ENCODE peak calls at places on chromosome 5, in nine cellular contexts. Z, I, L, C, E, J, K, P and M are unnamed samples.

GRCh38 chr5:62093981-62094380 is 212.0 kb upstream of the KIF2A start:
- DNase-seq in L (peak; percentile 16), K (peak; percentile 76), J (peak; percentile 35), C (no peak), E (peak; percentile 2), P (no peak), Z (no peak), I (peak; percentile 53), M (no peak)

GRCh38 chr5:154308457-154309360 is 118.2 kb downstream of the GALNT10 start:
- DNase-seq in J (no peak), Z (no peak), L (peak; percentile 57), K (no peak), I (no peak), P (no peak), E (no peak), C (peak; percentile 77), M (no peak)

GRCh38 chr5:180860273-180860886 is 696 bp downstream of the ZFP62 start:
- DNase-seq in I (peak; percentile 64), P (peak; percentile 84), J (peak; percentile 74), E (peak; percentile 88), L (peak; percentile 44), K (no peak), Z (peak; percentile 27), C (no peak), M (peak; percentile 53)

GRCh38 chr5:92401492-92401891 is 1018.4 kb upstream of the ARRDC3 start:
- DNase-seq in I (no peak), E (peak; percentile 38), J (no peak), L (peak; percentile 45), Z (no peak), K (peak; percentile 10), P (no peak), C (no peak), M (no peak)

GRCh38 chr5:84724683-84725082 is 340.0 kb upstream of the EDIL3 start:
- DNase-seq in K (no peak), J (peak; percentile 35), Z (no peak), I (peak; percentile 42), E (no peak), L (peak; percentile 66), C (peak; percentile 29), P (no peak), M (no peak)

GRCh38 chr5:642481-642880 is 30.3 kb downstream of the CEP72 start:
- DNase-seq in Z (no peak), E (no peak), P (no peak), L (no peak), J (no peak), C (no peak), I (no peak), K (no peak), M (no peak)

GRCh38 chr5:79611046-79611829 is 1.0 kb upstream of the TENT2 start:
- DNase-seq in L (no peak), K (no peak), J (no peak), E (no peak), Z (no peak), C (no peak), P (no peak), I (no peak), M (no peak)

GRCh38 chr5:175878544-175879438 is 7.4 kb downstream of the CPLX2 start:
- DNase-seq in Z (no peak), K (peak; percentile 33), J (no peak), L (no peak), E (no peak), C (no peak), P (no peak), I (no peak), M (no peak)

GRCh38 chr5:33850100-33850594 is 41.6 kb downstream of the ADAMTS12 start:
- DNase-seq in Z (no peak), J (peak; percentile 45), I (no peak), P (no peak), L (peak; percentile 86), E (peak; percentile 98), K (no peak), C (no peak), M (no peak)

GRCh38 chr5:81848368-81848767 is 97.5 kb upstream of the SSBP2 start:
- DNase-seq in C (no peak), P (no peak), L (peak; percentile 30), J (no peak), E (no peak), I (no peak), Z (no peak), K (peak; percentile 9), M (no peak)

GRCh38 chr5:141421489-141421855 is 621 bp downstream of the PCDHGA11 start:
- DNase-seq in I (no peak), Z (no peak), C (no peak), E (no peak), J (no peak), P (no peak), K (no peak), L (no peak), M (no peak)

GRCh38 chr5:141422742-141423291 is 2.0 kb downstream of the PCDHGA11 start:
- DNase-seq in J (no peak), E (no peak), Z (no peak), I (no peak), C (no peak), L (no peak), P (no peak), K (no peak), M (no peak)

GRCh38 chr5:141419074-141419880 is 1.6 kb upstream of the PCDHGA11 start:
- DNase-seq in I (no peak), P (no peak), L (no peak), C (no peak), Z (no peak), E (no peak), K (no peak), J (no peak), M (no peak)

GRCh38 chr5:141420855-141421488 is at the start of gene PCDHGA11:
- DNase-seq in K (no peak), J (peak; percentile 33), C (no peak), L (peak; percentile 80), Z (peak; percentile 61), P (no peak), E (peak; percentile 77), I (no peak), M (no peak)
- TF ChIP-seq CTCF in K (peak; percentile 61), J (peak; percentile 18), C (peak; percentile 41), L (peak; percentile 75), Z (peak; percentile 47), P (no peak), E (peak; percentile 51), I (no peak), M (no peak)

DNA sequence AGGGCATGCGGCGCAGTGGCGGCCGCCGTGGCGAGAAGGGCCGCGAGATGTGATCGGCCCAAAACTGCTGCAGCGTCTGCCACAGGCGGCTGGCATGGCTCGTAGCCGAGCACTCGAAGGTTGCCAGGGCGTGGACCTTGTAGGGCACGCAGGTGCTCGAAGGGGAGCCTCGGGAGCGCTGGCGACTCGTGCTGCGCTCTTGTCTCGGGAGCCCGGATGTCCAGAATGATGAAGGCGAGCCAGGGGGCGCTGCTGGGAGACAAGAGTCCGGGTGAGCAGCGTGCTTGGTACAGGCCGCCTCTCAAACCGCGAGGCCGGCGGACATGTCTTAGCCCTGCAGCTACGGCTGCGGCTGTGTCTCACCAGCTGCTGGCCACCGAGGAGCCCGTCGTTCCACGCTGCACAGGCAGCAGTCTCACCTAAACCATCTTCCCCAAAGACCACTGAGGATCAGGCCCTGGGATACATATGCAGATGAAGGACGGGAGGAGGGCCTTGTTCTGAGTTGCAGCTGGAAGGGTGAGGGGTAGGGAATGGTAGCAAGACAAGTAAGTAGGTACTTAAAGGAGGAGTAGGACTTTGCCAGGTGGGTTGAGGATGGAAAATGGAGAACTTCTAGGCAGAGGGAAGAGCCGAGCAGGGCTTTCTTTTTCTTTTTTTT is 1.7 kb downstream of the CBY3 start:
- DNase-seq in E (peak; percentile 96), L (peak; percentile 68), Z (peak; percentile 87), P (peak; percentile 96), C (no peak), K (no peak), J (peak; percentile 65), I (peak; percentile 45), M (peak; percentile 58)
- TF ChIP-seq CTCF in E (peak; percentile 70), L (peak; percentile 23), Z (peak; percentile 38), P (no peak), C (peak; percentile 54), K (peak; percentile 50), J (no peak), I (no peak), M (no peak)

GRCh38 chr5:67842806-67843205 is 372.8 kb upstream of the PIK3R1 start:
- DNase-seq in P (no peak), Z (no peak), J (peak; percentile 31), E (no peak), I (peak; percentile 46), C (no peak), L (peak; percentile 12), K (peak; percentile 5), M (no peak)
- TF ChIP-seq CTCF in P (no peak), Z (no peak), J (peak; percentile 9), E (peak; percentile 4), I (no peak), C (peak; percentile 20), L (no peak), K (peak; percentile 50), M (no peak)

DNA sequence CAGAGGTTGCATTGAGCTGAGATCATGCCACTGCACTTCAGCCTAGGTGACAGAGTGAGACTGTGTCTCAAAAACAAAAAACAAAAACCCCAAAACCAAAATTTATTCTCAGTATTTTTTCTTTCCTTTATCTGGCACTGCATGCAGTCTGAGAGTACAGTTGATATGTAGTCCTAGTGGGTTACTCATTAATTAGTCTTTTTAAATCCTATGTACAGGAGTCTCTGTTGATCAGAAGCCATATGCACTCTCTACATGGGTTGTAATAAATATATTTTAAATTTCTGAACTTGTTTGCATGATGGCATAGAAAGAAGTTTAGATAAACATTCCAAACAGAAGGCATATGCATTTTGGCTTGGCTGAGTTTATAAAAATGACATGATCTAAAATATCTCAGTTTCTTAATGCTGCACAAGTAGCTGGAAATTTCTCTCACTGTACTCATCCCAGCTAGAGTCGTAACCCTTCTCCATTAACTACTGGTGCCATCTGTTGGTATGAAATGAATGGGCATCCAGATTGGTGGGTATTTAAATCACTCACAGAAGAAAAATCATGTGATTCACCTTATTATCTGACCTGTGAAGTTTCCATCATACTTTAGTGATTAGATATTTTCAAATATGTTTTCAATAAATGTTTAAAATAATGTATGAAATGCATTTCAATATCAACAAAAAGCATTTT is 284.8 kb downstream of the CTNND2 start:
- DNase-seq in P (no peak), Z (no peak), E (no peak), J (peak; percentile 49), L (peak; percentile 8), I (peak; percentile 4), C (no peak), K (peak; percentile 41), M (no peak)
- TF ChIP-seq CTCF in P (no peak), Z (no peak), E (no peak), J (peak; percentile 29), L (no peak), I (peak; percentile 29), C (no peak), K (no peak), M (no peak)